ENCODE peak calls at places on chromosomes 1 and 21, in four cellular contexts. L is upper lobe of right lung, P is progenitor cell of endocrine pancreas, N is heart right ventricle. R is an unnamed sample.

GRCh38 chr1:32336963-32337675 is 1.1 kb upstream of the MARCKSL1 start:
- DNase-seq in L (peak), P (no peak), N (peak), R (peak)

GRCh38 chr21:33014331-33014730 is 11.4 kb upstream of the OLIG2 start:
- DNase-seq in L (no peak), P (no peak), N (no peak), R (no peak)

GRCh38 chr1:1449099-1449739 is at the start of gene ATAD3C:
- DNase-seq in L (no peak), P (no peak), N (no peak), R (no peak)

GRCh38 chr1:12345350-12346217 is 115.8 kb downstream of the VPS13D start:
- DNase-seq in L (no peak), P (no peak), N (no peak), R (peak)

GRCh38 chr1:46520063-46520911 is 30.7 kb downstream of the DMBX1 start:
- DNase-seq in L (peak), P (no peak), N (no peak), R (no peak)

GRCh38 chr1:87840772-87841171 is 512.1 kb downstream of the LMO4 start:
- DNase-seq in L (no peak), P (no peak), N (no peak), R (no peak)

GRCh38 chr1:165426745-165427144 is 18.2 kb downstream of the RXRG start:
- DNase-seq in L (no peak), P (no peak), N (no peak), R (no peak)

GRCh38 chr1:109307363-109308021 is 681 bp upstream of the MYBPHL start:
- DNase-seq in L (peak), P (no peak), N (peak), R (peak)

GRCh38 chr21:17931080-17931479 is 111.9 kb upstream of the C21orf91 start:
- DNase-seq in L (no peak), P (no peak), N (no peak), R (peak)

GRCh38 chr1:16617778-16618580 is 4.6 kb upstream of the NBPF1 start:
- DNase-seq in L (no peak), P (peak), N (no peak), R (no peak)

GRCh38 chr1:205537386-205538018 is 33.0 kb downstream of the CDK18 start:
- DNase-seq in L (no peak), P (no peak), N (no peak), R (no peak)

GRCh38 chr21:37862536-37862935 is 53.7 kb downstream of the KCNJ6 start:
- DNase-seq in L (no peak), P (no peak), N (no peak), R (no peak)

GRCh38 chr1:27603320-27603961 is 503 bp downstream of the AHDC1 start:
- DNase-seq in L (peak), P (no peak), N (peak), R (peak)

GRCh38 chr1:234730542-234731370 is 120.8 kb upstream of the IRF2BP2 start:
- DNase-seq in L (no peak), P (no peak), N (no peak), R (peak)

GRCh38 chr1:181390350-181391080 is 92.8 kb upstream of the CACNA1E start:
- DNase-seq in L (no peak), P (no peak), N (no peak), R (no peak)

GRCh38 chr1:181392133-181392532 is 91.2 kb upstream of the CACNA1E start:
- DNase-seq in L (no peak), P (no peak), N (no peak), R (no peak)

GRCh38 chr1:181394766-181395165 is 88.6 kb upstream of the CACNA1E start:
- DNase-seq in L (no peak), P (no peak), N (no peak), R (no peak)

GRCh38 chr1:181392613-181393170 is 90.6 kb upstream of the CACNA1E start:
- DNase-seq in L (no peak), P (no peak), N (no peak), R (no peak)

GRCh38 chr1:181391297-181391905 is 91.9 kb upstream of the CACNA1E start:
- DNase-seq in L (no peak), P (no peak), N (no peak), R (no peak)
- TF ChIP-seq CTCF in L (no peak), P (peak), N (no peak), R (no peak)

GRCh38 chr1:157166581-157166980 is 28.4 kb upstream of the ETV3 start:
- DNase-seq in L (no peak), P (no peak), N (no peak), R (no peak)

GRCh38 chr1:157173900-157174410 is 35.8 kb upstream of the ETV3 start:
- DNase-seq in L (no peak), P (no peak), N (no peak), R (no peak)

GRCh38 chr1:157168015-157168414 is 29.8 kb upstream of the ETV3 start:
- DNase-seq in L (no peak), P (no peak), N (no peak), R (no peak)

GRCh38 chr1:157167437-157167836 is 29.2 kb upstream of the ETV3 start:
- DNase-seq in L (no peak), P (no peak), N (no peak), R (no peak)

GRCh38 chr1:157170677-157171515 is 32.7 kb upstream of the ETV3 start:
- DNase-seq in L (peak), P (no peak), N (no peak), R (peak)
- TF ChIP-seq CTCF in L (peak), P (peak), N (peak), R (peak)

DNA sequence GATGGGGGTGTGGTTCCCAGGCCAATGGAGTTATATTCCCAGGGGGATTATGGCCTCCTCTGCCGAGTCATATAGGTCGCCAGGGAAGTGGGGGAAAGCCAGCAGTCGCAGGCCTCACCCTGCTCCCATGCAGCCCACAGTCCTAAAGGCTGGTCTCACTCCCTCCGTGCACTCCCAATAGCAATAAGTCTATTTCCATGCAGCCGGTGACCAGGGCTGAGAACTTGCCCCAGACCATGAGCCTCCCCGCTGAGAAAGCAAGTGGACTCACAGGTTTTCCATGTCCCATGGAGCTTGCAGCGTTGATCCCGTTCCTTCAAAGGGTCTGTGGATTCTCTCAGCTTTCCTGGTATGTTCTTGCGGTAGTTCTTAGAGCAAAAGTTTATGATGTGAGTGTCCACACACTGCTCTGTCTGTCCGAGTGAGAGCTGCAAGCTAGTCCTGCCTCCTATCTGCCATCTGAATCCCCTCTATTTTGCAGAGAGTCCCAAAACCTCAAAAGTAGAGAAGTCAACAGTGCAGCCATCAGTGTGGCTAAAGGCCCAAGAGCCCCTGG is 81.7 kb upstream of the TMPRSS2 start:
- DNase-seq in L (peak), P (no peak), N (no peak), R (no peak)
- TF ChIP-seq CTCF in L (no peak), P (no peak), N (no peak), R (no peak)

GRCh38 chr1:20964540-20965484 is 177.7 kb upstream of the HP1BP3 start:
- DNase-seq in L (no peak), P (no peak), N (no peak), R (no peak)
- TF ChIP-seq CTCF in L (no peak), P (no peak), N (no peak), R (no peak)

GRCh38 chr1:226181996-226182714 is 4.4 kb downstream of the ACBD3 start:
- DNase-seq in L (peak), P (no peak), N (peak), R (no peak)
- TF ChIP-seq CTCF in L (peak), P (peak), N (peak), R (no peak)

R was measured in activated CD8-positive, alpha-beta T cell treated with anti-CD3 and anti-CD28 coated beads for 36 hours.